ENCODE peak calls at places on chromosomes 4 and X, in nine cellular contexts. D, L, E, W, J, I, Z, Y and B are unnamed samples.

GRCh38 chr4:147943159-147943638 is 211.3 kb downstream of the ARHGAP10 start:
- DNase-seq in J (no peak), Y (no peak), W (no peak), L (peak), I (no peak), Z (no peak), D (no peak), E (no peak), B (peak)

GRCh38 chr4:76881375-76881774 is 16.6 kb downstream of the SOWAHB start:
- DNase-seq in Y (no peak), J (no peak), E (no peak), D (no peak), Z (no peak), I (no peak), L (no peak), W (peak), B (no peak)

GRCh38 chr4:30919458-30919857 is 199.3 kb downstream of the PCDH7 start:
- DNase-seq in L (no peak), W (no peak), J (no peak), Z (no peak), Y (no peak), I (no peak), D (no peak), E (no peak), B (no peak)

GRCh38 chr4:120034913-120035312 is 31.7 kb downstream of the MAD2L1 start:
- DNase-seq in J (no peak), E (no peak), D (peak), Z (no peak), Y (no peak), L (no peak), I (no peak), W (no peak), B (no peak)

GRCh38 chrX:42399632-42400024 is 378.3 kb downstream of the PPP1R2C start:
- DNase-seq in E (no peak), D (no peak), Z (no peak), J (no peak), L (peak), I (no peak), W (no peak), Y (no peak), B (no peak)

GRCh38 chr4:81040175-81040659 is 9.7 kb downstream of the BMP3 start:
- DNase-seq in I (no peak), Z (peak), E (no peak), L (peak), D (peak), Y (no peak), J (peak), W (peak), B (peak)

GRCh38 chrX:41781500-41781899 is 57.5 kb downstream of the GPR82 start:
- DNase-seq in L (peak), Z (peak), J (no peak), I (no peak), Y (no peak), E (peak), W (peak), D (peak), B (peak)

GRCh38 chr4:37970702-37971101 is 10.5 kb downstream of the PTTG2 start:
- DNase-seq in Z (peak), J (no peak), I (no peak), L (peak), W (peak), E (peak), Y (peak), D (peak), B (peak)

GRCh38 chrX:114584434-114584943 is 603 bp downstream of the HTR2C start:
- DNase-seq in D (no peak), J (no peak), I (no peak), Z (peak), W (peak), L (no peak), Y (no peak), E (no peak), B (no peak)

GRCh38 chr4:99894998-99895397 is 771 bp upstream of the LAMTOR3 start:
- DNase-seq in W (no peak), I (no peak), Z (no peak), Y (no peak), D (no peak), J (no peak), L (no peak), E (no peak), B (no peak)

GRCh38 chr4:41369680-41370079 is 113.0 kb downstream of the UCHL1 start:
- DNase-seq in Y (peak), Z (no peak), W (no peak), L (no peak), I (no peak), D (no peak), E (no peak), J (no peak), B (no peak)

GRCh38 chr4:78612398-78613005 is 60.9 kb downstream of the ANXA3 start:
- DNase-seq in E (no peak), D (peak), Y (no peak), L (peak), W (peak), J (no peak), I (no peak), Z (peak), B (peak)

GRCh38 chrX:22533898-22534297 is 261.2 kb downstream of the CBLL2 start:
- DNase-seq in E (peak), D (no peak), J (no peak), L (peak), Z (peak), Y (no peak), W (no peak), I (no peak), B (peak)

GRCh38 chr4:67332627-67333026 is 212.7 kb downstream of the CENPC start:
- DNase-seq in E (peak), I (no peak), Z (peak), D (peak), W (peak), J (no peak), Y (no peak), L (peak), B (no peak)

GRCh38 chr4:27094785-27095184 is 234.1 kb downstream of the STIM2 start:
- DNase-seq in L (no peak), D (peak), E (no peak), Y (no peak), W (no peak), I (no peak), J (no peak), Z (no peak), B (no peak)

GRCh38 chr4:30770049-30770549 is 49.9 kb downstream of the PCDH7 start:
- DNase-seq in E (no peak), W (peak), D (peak), J (no peak), Y (no peak), L (no peak), I (no peak), Z (peak), B (no peak)